ENCODE peak calls at places on chromosomes 1 and 21, in five cellular contexts. X is fibroblast of lung, G is K562, N is PC-3, O is mesenchymal stem cell. R is an unnamed sample.

GRCh38 chr1:225811622-225812487 is 1.9 kb downstream of the EPHX1 start:
- DNase-seq in N (peak; percentile 50), X (no peak), G (peak; percentile 43), O (peak; percentile 37), R (no peak)

GRCh38 chr1:27590917-27591508 is 12.9 kb downstream of the AHDC1 start:
- DNase-seq in X (no peak), O (no peak), G (no peak), N (no peak), R (no peak)

GRCh38 chr1:108817016-108817415 is 39.9 kb downstream of the AKNAD1 start:
- DNase-seq in N (no peak), X (peak; percentile 98), G (no peak), O (peak; percentile 50), R (peak; percentile 98)

GRCh38 chr1:65992160-65993046 is 199.7 kb downstream of the PDE4B start:
- DNase-seq in O (no peak), X (peak; percentile 36), N (peak; percentile 4), G (no peak), R (peak; percentile 29)

GRCh38 chr1:217897121-217897520 is 266.0 kb downstream of the SPATA17 start:
- DNase-seq in N (no peak), X (peak; percentile 46), O (no peak), G (no peak), R (peak; percentile 22)

GRCh38 chr1:155970531-155971167 is 7.7 kb downstream of the ARHGEF2 start:
- DNase-seq in X (peak; percentile 82), O (peak; percentile 89), N (no peak), G (peak; percentile 53), R (peak; percentile 70)

GRCh38 chr1:147781056-147781471 is 20.7 kb upstream of the GJA5 start:
- DNase-seq in X (peak; percentile 48), N (peak; percentile 95), O (peak; percentile 7), G (no peak), R (peak; percentile 25)

GRCh38 chr1:26191739-26192138 is 1.3 kb downstream of the CATSPER4 start:
- DNase-seq in X (no peak), G (no peak), N (no peak), O (no peak), R (no peak)

GRCh38 chr21:44870748-44871495 is 2.6 kb downstream of the PTTG1IP start:
- DNase-seq in X (peak; percentile 47), N (peak; percentile 78), G (no peak), O (peak; percentile 64), R (peak; percentile 26)

GRCh38 chr1:7432102-7432895 is 338.8 kb upstream of the VAMP3 start:
- DNase-seq in G (no peak), O (no peak), X (no peak), N (no peak), R (no peak)
- H2AFZ ChIP-seq in G (no peak overlapping the region), O (no peak overlapping the region), X (no peak overlapping the region), N (no peak overlapping the region), R (no peak overlapping the region)

GRCh38 chr21:27636671-27637070 is 669.8 kb upstream of the ADAMTS5 start:
- DNase-seq in O (no peak), G (no peak), N (no peak), X (no peak), R (no peak)

GRCh38 chr21:27633631-27634030 is 666.7 kb upstream of the ADAMTS5 start:
- DNase-seq in N (no peak), O (no peak), X (peak; percentile 11), G (no peak), R (no peak)

GRCh38 chr21:27631471-27631870 is 664.6 kb upstream of the ADAMTS5 start:
- DNase-seq in N (no peak), O (no peak), G (no peak), X (peak; percentile 41), R (peak; percentile 27)
- H2AFZ ChIP-seq in N (no peak overlapping the region), O (no peak overlapping the region), G (no peak overlapping the region), X (no peak overlapping the region), R (no peak overlapping the region)

GRCh38 chr1:228236744-228237143 is 28.9 kb downstream of the OBSCN start:
- DNase-seq in O (peak; percentile 25), G (peak; percentile 65), N (peak; percentile 85), X (peak; percentile 21), R (peak; percentile 10)

GRCh38 chr1:228240411-228241240 is 32.8 kb downstream of the OBSCN start:
- DNase-seq in G (no peak), N (no peak), X (no peak), O (no peak), R (no peak)

GRCh38 chr1:228241259-228241658 is 33.4 kb downstream of the OBSCN start:
- DNase-seq in G (no peak), X (no peak), N (no peak), O (no peak), R (no peak)

GRCh38 chr1:228238007-228238406 is 30.2 kb downstream of the OBSCN start:
- DNase-seq in X (no peak), N (peak; percentile 23), O (no peak), G (no peak), R (no peak)

DNA sequence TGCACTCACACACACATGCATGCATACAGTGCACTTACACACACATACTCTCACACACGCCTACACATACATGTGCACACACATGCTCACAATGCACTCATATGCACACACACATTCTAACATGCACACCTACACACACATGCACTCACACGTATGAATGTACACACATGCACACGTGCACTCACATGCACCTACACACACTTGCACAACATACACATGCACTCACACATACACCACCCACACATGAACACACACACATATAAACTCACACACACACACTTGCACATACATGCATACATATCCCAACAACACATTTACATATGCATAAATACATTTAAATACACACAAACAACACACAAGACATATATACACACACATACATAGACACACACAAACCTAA is 30.6 kb downstream of the OBSCN start:
- DNase-seq in G (no peak), X (no peak), N (no peak), O (no peak), R (no peak)
- H2AFZ ChIP-seq in G (no peak overlapping the region), X (no peak overlapping the region), N (no peak overlapping the region), O (no peak overlapping the region), R (no peak overlapping the region)

DNA sequence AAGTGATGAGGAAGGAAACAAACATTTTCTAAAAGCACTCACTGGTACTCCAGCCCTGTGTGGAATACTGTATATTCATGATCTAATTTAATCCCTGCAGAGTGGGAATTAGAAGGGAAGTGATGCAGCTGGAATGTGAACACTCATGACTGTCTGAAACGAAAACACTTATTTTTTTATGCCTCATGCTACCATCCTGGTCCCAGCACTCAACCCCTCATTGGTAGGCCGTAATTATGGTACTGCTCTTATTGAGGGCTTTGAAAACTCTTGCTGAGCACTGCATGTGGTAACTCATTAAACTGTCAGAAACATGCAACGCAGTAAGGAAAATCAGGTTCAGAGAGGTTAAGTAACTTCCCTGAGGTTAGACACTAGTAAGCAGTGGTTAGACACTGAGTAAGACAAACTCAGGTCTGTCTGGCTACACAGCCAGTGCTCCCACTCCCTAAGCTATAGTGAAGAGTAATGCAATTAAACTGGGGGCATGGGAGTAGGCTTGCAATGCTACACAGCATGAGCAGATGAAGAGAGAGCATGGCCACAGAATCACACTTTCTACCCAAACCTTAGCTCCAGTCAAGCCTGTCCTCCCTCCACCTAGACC is 17.3 kb upstream of the TNFSF4 start:
- DNase-seq in G (no peak), N (no peak), O (no peak), X (no peak), R (no peak)
- H2AFZ ChIP-seq in G (no peak overlapping the region), N (no peak overlapping the region), O (peak overlapping the region; percentile 36), X (no peak overlapping the region), R (no peak overlapping the region)

GRCh38 chr1:172826096-172826741 is 167.3 kb downstream of the FASLG start:
- DNase-seq in G (no peak), O (peak; percentile 96), N (peak; percentile 99), X (peak; percentile 87), R (peak; percentile 84)
- H2AFZ ChIP-seq in G (peak overlapping the region; percentile 41), O (no peak overlapping the region), N (peak overlapping the region; percentile 5), X (no peak overlapping the region), R (peak overlapping the region; percentile 26)

GRCh38 chr1:89068291-89068690 is 3.3 kb upstream of the GBP1 start:
- DNase-seq in N (peak; percentile 73), G (no peak), X (peak; percentile 85), O (peak; percentile 26), R (peak; percentile 80)

GRCh38 chr1:89065077-89065868 is at the start of gene GBP1:
- DNase-seq in G (no peak), N (peak; percentile 29), X (peak; percentile 88), O (peak; percentile 91), R (peak; percentile 85)

GRCh38 chr1:89070509-89070908 is 5.5 kb upstream of the GBP1 start:
- DNase-seq in X (no peak), N (no peak), O (no peak), G (no peak), R (no peak)

DNA sequence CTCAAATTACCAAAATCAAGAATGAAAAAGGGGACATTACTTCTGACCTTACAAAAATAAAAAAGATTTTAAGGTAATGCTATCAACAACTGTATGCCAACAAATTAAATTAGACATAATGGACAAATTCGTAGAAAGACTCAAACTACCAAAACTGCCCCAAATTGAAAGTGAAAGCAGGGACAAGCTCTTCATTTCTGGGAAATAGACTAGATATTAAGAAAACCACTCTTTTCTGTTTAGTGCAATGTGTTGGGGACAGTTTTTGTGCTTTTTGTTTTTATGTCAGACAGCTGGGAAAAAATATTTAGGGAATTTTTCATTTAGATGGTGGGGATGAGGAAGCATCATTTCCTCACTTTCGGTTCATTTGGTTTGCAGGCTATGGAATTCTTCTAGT is 4.9 kb upstream of the GBP1 start:
- DNase-seq in X (no peak), O (peak; percentile 22), N (no peak), G (no peak), R (no peak)
- H2AFZ ChIP-seq in X (peak overlapping the region; percentile 63), O (no peak overlapping the region), N (peak overlapping the region; percentile 59), G (no peak overlapping the region), R (no peak overlapping the region)

GRCh38 chr1:152960452-152961044 is 9.9 kb upstream of the SPRR4 start:
- DNase-seq in X (no peak), G (peak; percentile 29), N (peak; percentile 33), O (no peak), R (no peak)

GRCh38 chr1:152959801-152960451 is 10.5 kb upstream of the SPRR4 start:
- DNase-seq in X (no peak), G (no peak), N (peak; percentile 11), O (no peak), R (no peak)

GRCh38 chr1:152959273-152959672 is 11.2 kb upstream of the SPRR4 start:
- DNase-seq in N (no peak), G (no peak), O (no peak), X (no peak), R (no peak)

GRCh38 chr1:152962876-152963415 is 7.5 kb upstream of the SPRR4 start:
- DNase-seq in O (no peak), N (no peak), X (no peak), G (no peak), R (no peak)

DNA sequence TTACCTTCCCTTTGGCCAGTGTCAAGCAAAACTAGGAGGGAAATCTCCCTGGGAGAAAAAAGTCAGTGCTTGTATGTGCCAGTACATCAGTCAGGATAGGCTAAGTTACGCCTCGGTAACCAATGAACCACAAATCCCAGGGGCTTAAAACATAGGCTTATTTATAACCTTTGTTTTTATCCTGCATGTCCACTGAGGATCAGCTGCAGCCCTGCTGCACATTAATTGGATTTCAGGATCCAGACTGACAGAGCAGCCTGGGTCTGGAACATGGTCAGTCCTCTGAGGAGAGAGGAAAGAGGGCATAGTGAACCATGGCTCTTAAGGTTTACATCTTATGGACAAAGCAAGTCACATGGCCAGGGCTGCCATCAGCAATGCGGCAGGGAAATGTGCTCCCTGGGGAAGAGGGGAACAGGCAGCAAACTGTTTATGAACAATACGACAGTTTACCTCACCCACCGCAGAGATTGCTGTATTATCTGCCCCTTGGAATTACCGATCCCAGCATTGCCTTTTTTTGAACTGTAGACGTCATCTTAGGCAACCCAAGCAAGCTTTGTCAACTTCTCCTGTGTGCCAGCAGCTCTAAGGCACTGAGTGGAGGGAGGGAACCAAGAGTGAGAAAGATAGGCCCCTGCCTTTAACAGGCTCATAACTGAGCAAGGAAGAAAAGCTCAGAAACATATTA is 9.1 kb upstream of the SPRR4 start:
- DNase-seq in N (no peak), O (no peak), G (no peak), X (no peak), R (no peak)
- H2AFZ ChIP-seq in N (no peak overlapping the region), O (no peak overlapping the region), G (no peak overlapping the region), X (no peak overlapping the region), R (no peak overlapping the region)